ENCODE peak calls at places on chromosomes 11 and 22, in six cellular contexts. I is A549, C is heart right ventricle, P is HCT116, F is pancreas, X is IMR-90. G is an unnamed sample.
A peak's percentile ranks its signal among the peaks of the same experiment; 100 is the strongest.

GRCh38 chr11:102666331-102666957 is 39.1 kb downstream of the MMP27 start:
- DNase-seq in I (peak; percentile 13), C (no peak), P (peak; percentile 37), F (no peak), X (peak; percentile 60), G (no peak)

GRCh38 chr11:93765551-93765950 is 18.5 kb upstream of the MED17 start:
- DNase-seq in I (no peak), C (no peak), P (no peak), F (no peak), X (no peak), G (no peak)

GRCh38 chr11:86916330-86916729 is 38.9 kb downstream of the FZD4 start:
- DNase-seq in I (peak; percentile 60), C (no peak), P (peak; percentile 10), F (no peak), X (peak; percentile 76), G (peak; percentile 69)

GRCh38 chr11:66143264-66143566 is 73.1 kb downstream of the PACS1 start:
- DNase-seq in I (no peak), C (no peak), P (no peak), F (no peak), X (no peak), G (no peak)

GRCh38 chr11:61921446-61921845 is 4.1 kb upstream of the RAB3IL1 start:
- DNase-seq in I (no peak), C (no peak), P (no peak), F (no peak), X (no peak), G (no peak)

GRCh38 chr22:32788884-32789624 is 12.5 kb upstream of the TIMP3 start:
- DNase-seq in I (no peak), C (no peak), P (no peak), F (peak; percentile 69), X (peak; percentile 72), G (no peak)

GRCh38 chr11:59802639-59803176 is 7.9 kb downstream of the MRPL16 start:
- DNase-seq in I (no peak), C (no peak), P (peak; percentile 46), F (no peak), X (peak; percentile 58), G (no peak)

GRCh38 chr11:75174781-75175370 is 24.0 kb downstream of the SLCO2B1 start:
- DNase-seq in I (no peak), C (peak; percentile 46), P (no peak), F (no peak), X (peak; percentile 34), G (no peak)

GRCh38 chr11:24289301-24289700 is 207.6 kb upstream of the LUZP2 start:
- DNase-seq in I (no peak), C (no peak), P (no peak), F (no peak), X (peak; percentile 12), G (no peak)

GRCh38 chr11:64531422-64531821 is 59.6 kb upstream of the SLC22A12 start:
- DNase-seq in I (no peak), C (no peak), P (no peak), F (no peak), X (no peak), G (no peak)

GRCh38 chr11:2563216-2564007 is 118.6 kb downstream of the KCNQ1 start:
- DNase-seq in I (no peak), C (peak; percentile 5), P (no peak), F (peak; percentile 33), X (no peak), G (no peak)

GRCh38 chr22:36740716-36741115 is 35.2 kb downstream of the IFT27 start:
- DNase-seq in I (no peak), C (no peak), P (no peak), F (no peak), X (no peak), G (no peak)

GRCh38 chr11:130947889-130948288 is 31.6 kb upstream of the SNX19 start:
- DNase-seq in I (no peak), C (no peak), P (no peak), F (no peak), X (peak; percentile 36), G (no peak)

GRCh38 chr11:71282581-71283351 is 30.4 kb upstream of the SHANK2 start:
- DNase-seq in I (no peak), C (no peak), P (peak; percentile 16), F (no peak), X (no peak), G (no peak)

GRCh38 chr11:77064648-77065217 is 2.0 kb upstream of the CAPN5 start:
- DNase-seq in I (no peak), C (no peak), P (no peak), F (no peak), X (no peak), G (no peak)

GRCh38 chr11:120388261-120388660 is 52.0 kb downstream of the ARHGEF12 start:
- DNase-seq in I (no peak), C (no peak), P (no peak), F (no peak), X (no peak), G (no peak)

GRCh38 chr22:36736701-36737320 is 33.3 kb upstream of the CACNG2 start:
- DNase-seq in I (no peak), C (no peak), P (no peak), F (no peak), X (no peak), G (no peak)

GRCh38 chr11:105139669-105140068 is at the start of gene CARD18:
- DNase-seq in I (no peak), C (no peak), P (no peak), F (no peak), X (no peak), G (no peak)

GRCh38 chr11:111846063-111846462 is 25.3 kb downstream of the ALG9 start:
- DNase-seq in I (no peak), C (no peak), P (no peak), F (no peak), X (peak; percentile 87), G (no peak)

GRCh38 chr11:10506013-10506370 is 35.0 kb downstream of the RNF141 start:
- DNase-seq in I (no peak), C (no peak), P (no peak), F (no peak), X (no peak), G (peak; percentile 94)

GRCh38 chr11:77113382-77114088 is 10.9 kb downstream of the OMP start:
- DNase-seq in I (peak; percentile 82), C (no peak), P (no peak), F (peak; percentile 21), X (peak; percentile 38), G (no peak)

GRCh38 chr11:76230392-76230791 is 24.1 kb upstream of the WNT11 start:
- DNase-seq in I (no peak), C (no peak), P (no peak), F (peak; percentile 51), X (no peak), G (no peak)

GRCh38 chr22:46052331-46052771 is 75.4 kb upstream of the WNT7B start:
- DNase-seq in I (no peak), C (no peak), P (no peak), F (peak; percentile 70), X (no peak), G (no peak)

GRCh38 chr22:42635531-42635930 is 4.9 kb downstream of the ATP5MGL start:
- DNase-seq in I (peak; percentile 44), C (peak; percentile 60), P (peak; percentile 85), F (no peak), X (peak; percentile 90), G (peak; percentile 80)

GRCh38 chr22:21921184-21921721 is 31.4 kb downstream of the PPM1F start:
- DNase-seq in I (no peak), C (no peak), P (no peak), F (peak; percentile 74), X (no peak), G (no peak)

GRCh38 chr11:69512136-69512535 is 30.7 kb downstream of the LINC01488 start:
- DNase-seq in I (no peak), C (no peak), P (no peak), F (peak; percentile 25), X (no peak), G (no peak)

GRCh38 chr11:12045914-12046635 is 37.6 kb upstream of the DKK3 start:
- DNase-seq in I (no peak), C (no peak), P (no peak), F (no peak), X (peak; percentile 39), G (no peak)
- H3K27ac ChIP-seq in I (peak overlapping the region; percentile 83), C (no peak overlapping the region), P (no peak overlapping the region), F (no peak overlapping the region), X (no peak overlapping the region), G (no peak overlapping the region)

GRCh38 chr22:39245130-39246039 is 603 bp upstream of the PDGFB start:
- DNase-seq in I (no peak), C (no peak), P (no peak), F (peak; percentile 54), X (no peak), G (no peak)

GRCh38 chr22:39248254-39248653 is 3.5 kb upstream of the PDGFB start:
- DNase-seq in I (no peak), C (no peak), P (no peak), F (no peak), X (no peak), G (no peak)

GRCh38 chr22:39247379-39247778 is 2.6 kb upstream of the PDGFB start:
- DNase-seq in I (no peak), C (no peak), P (no peak), F (peak; percentile 25), X (no peak), G (no peak)

GRCh38 chr22:39246217-39246616 is 1.4 kb upstream of the PDGFB start:
- DNase-seq in I (no peak), C (no peak), P (no peak), F (no peak), X (no peak), G (no peak)

DNA sequence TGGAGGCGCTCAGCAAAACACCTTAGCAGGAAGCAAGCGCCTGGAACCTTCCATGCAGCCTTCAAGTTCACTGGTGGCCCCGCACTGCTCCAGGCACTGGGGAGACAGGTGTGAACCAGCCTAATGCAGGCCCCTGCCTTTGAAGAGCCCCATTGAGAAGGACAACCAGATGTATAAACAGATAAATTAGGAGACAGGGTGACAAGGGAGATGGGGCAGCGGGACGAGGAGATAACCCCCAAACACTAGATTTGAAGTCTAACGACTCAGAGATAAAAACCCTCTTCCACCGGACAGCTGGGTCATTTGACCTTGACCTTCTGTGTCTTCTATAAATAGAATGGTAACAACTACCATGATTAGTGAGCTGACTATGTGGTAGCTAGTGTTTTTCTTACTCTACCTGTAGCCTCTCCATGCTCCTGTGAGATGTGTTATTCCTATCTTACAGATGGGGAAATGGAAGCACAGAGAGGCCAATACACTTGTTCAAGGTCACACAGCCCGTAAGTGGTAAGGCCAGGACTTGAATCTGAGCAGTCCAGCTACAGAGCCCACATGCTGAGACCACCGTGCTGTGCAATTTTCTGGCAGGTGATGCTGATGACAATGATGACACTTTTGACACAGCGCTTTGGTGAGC is 2.0 kb upstream of the PDGFB start:
- DNase-seq in I (no peak), C (no peak), P (no peak), F (no peak), X (no peak), G (no peak)
- H3K4me1 ChIP-seq in I (peaks cover 13% of the 10 kb centered on the region), C (peaks cover 23% of the 10 kb centered on the region), P (peaks cover 32% of the 10 kb centered on the region), F (peaks cover under 1% of the 10 kb centered on the region), X (peaks cover 13% of the 10 kb centered on the region), G (no peaks in the 10 kb centered on the region)

GRCh38 chr22:30318773-30319419 is 7.8 kb downstream of the TBC1D10A start:
- DNase-seq in I (no peak), C (no peak), P (no peak), F (no peak), X (no peak), G (no peak)
- H3K27ac ChIP-seq in I (no peak overlapping the region), C (no peak overlapping the region), P (no peak overlapping the region), F (no peak overlapping the region), X (no peak overlapping the region), G (no peak overlapping the region)

DNA sequence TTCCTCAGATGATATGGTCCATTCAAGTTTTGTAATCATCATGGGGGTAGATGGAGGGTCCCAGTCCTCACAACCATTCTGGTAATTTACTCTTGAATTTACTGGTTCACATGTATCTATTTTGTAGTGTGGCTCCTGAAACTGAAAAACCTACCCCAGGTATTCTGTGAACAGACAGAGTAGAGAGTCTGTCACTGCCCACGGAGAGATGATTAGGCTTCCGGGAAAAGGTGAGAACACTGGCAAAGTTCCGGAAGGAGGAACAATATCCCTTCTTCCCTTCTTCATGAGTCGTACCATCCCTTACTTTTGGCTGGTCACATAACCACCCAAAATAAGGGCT is 144.6 kb downstream of the MAML2 start:
- DNase-seq in I (no peak), C (no peak), P (no peak), F (no peak), X (no peak), G (no peak)
- H3K4me1 ChIP-seq in I (peaks cover 14% of the 10 kb centered on the region), C (peaks cover 8% of the 10 kb centered on the region), P (no peaks in the 10 kb centered on the region), F (no peaks in the 10 kb centered on the region), X (peaks cover 22% of the 10 kb centered on the region), G (peaks cover 12% of the 10 kb centered on the region)